ENCODE peak calls at places on chromosome 2, in nine cellular contexts. One of them, this sample, is unnamed.

GRCh38 chr2:100771125-100771524 is 48.8 kb upstream of the NPAS2 start:
- DNase-seq in brain microvascular endothelial cell: no peak
- DNase-seq in uterus: no peak
- DNase-seq in H9: no peak
- DNase-seq in MM.1S: no peak
- DNase-seq in CD4-positive, CD25-positive, alpha-beta regulatory T cell: no peak
- DNase-seq in left ventricle myocardium inferior: no peak
- DNase-seq in pancreas: no peak
- DNase-seq in mesendoderm: no peak
- DNase-seq in this sample: no peak

GRCh38 chr2:238114851-238115660 is 14.9 kb downstream of the ESPNL start:
- DNase-seq in MM.1S: no peak
- DNase-seq in CD4-positive, CD25-positive, alpha-beta regulatory T cell: no peak
- DNase-seq in H9: no peak
- DNase-seq in left ventricle myocardium inferior: peak
- DNase-seq in uterus: no peak
- DNase-seq in brain microvascular endothelial cell: no peak
- DNase-seq in mesendoderm: no peak
- DNase-seq in pancreas: peak
- DNase-seq in this sample: no peak

GRCh38 chr2:210356944-210357343 is 42.0 kb upstream of the MYL1 start:
- DNase-seq in MM.1S: no peak
- DNase-seq in uterus: no peak
- DNase-seq in pancreas: no peak
- DNase-seq in brain microvascular endothelial cell: no peak
- DNase-seq in CD4-positive, CD25-positive, alpha-beta regulatory T cell: no peak
- DNase-seq in mesendoderm: peak
- DNase-seq in H9: peak
- DNase-seq in left ventricle myocardium inferior: no peak
- DNase-seq in this sample: no peak

GRCh38 chr2:148814143-148814852 is 60.7 kb upstream of the KIF5C start:
- DNase-seq in brain microvascular endothelial cell: peak
- DNase-seq in MM.1S: no peak
- DNase-seq in CD4-positive, CD25-positive, alpha-beta regulatory T cell: no peak
- DNase-seq in uterus: no peak
- DNase-seq in pancreas: no peak
- DNase-seq in left ventricle myocardium inferior: no peak
- DNase-seq in H9: no peak
- DNase-seq in mesendoderm: no peak
- DNase-seq in this sample: no peak

GRCh38 chr2:226403360-226403759 is 396.3 kb downstream of the IRS1 start:
- DNase-seq in pancreas: peak
- DNase-seq in H9: no peak
- DNase-seq in left ventricle myocardium inferior: no peak
- DNase-seq in uterus: no peak
- DNase-seq in CD4-positive, CD25-positive, alpha-beta regulatory T cell: no peak
- DNase-seq in MM.1S: no peak
- DNase-seq in mesendoderm: no peak
- DNase-seq in brain microvascular endothelial cell: no peak
- DNase-seq in this sample: no peak

GRCh38 chr2:15049096-15049993 is 416.8 kb downstream of the LRATD1 start:
- DNase-seq in MM.1S: no peak
- DNase-seq in mesendoderm: no peak
- DNase-seq in H9: no peak
- DNase-seq in uterus: no peak
- DNase-seq in pancreas: peak
- DNase-seq in left ventricle myocardium inferior: no peak
- DNase-seq in brain microvascular endothelial cell: no peak
- DNase-seq in CD4-positive, CD25-positive, alpha-beta regulatory T cell: no peak
- DNase-seq in this sample: no peak

GRCh38 chr2:216680951-216681629 is 14.3 kb downstream of the IGFBP5 start:
- DNase-seq in left ventricle myocardium inferior: no peak
- DNase-seq in MM.1S: no peak
- DNase-seq in CD4-positive, CD25-positive, alpha-beta regulatory T cell: no peak
- DNase-seq in uterus: no peak
- DNase-seq in brain microvascular endothelial cell: no peak
- DNase-seq in H9: no peak
- DNase-seq in mesendoderm: no peak
- DNase-seq in pancreas: no peak
- DNase-seq in this sample: no peak

GRCh38 chr2:173713904-173714555 is 251.1 kb downstream of the SP3 start:
- DNase-seq in left ventricle myocardium inferior: no peak
- DNase-seq in mesendoderm: no peak
- DNase-seq in uterus: no peak
- DNase-seq in brain microvascular endothelial cell: no peak
- DNase-seq in pancreas: no peak
- DNase-seq in CD4-positive, CD25-positive, alpha-beta regulatory T cell: no peak
- DNase-seq in H9: no peak
- DNase-seq in MM.1S: peak
- DNase-seq in this sample: no peak

GRCh38 chr2:238238766-238239551 is 879 bp downstream of the HES6 start:
- DNase-seq in H9: peak
- DNase-seq in MM.1S: peak
- DNase-seq in CD4-positive, CD25-positive, alpha-beta regulatory T cell: peak
- DNase-seq in uterus: no peak
- DNase-seq in brain microvascular endothelial cell: no peak
- DNase-seq in mesendoderm: peak
- DNase-seq in pancreas: peak
- DNase-seq in left ventricle myocardium inferior: no peak
- DNase-seq in this sample: no peak

GRCh38 chr2:10086950-10087349 is 6.7 kb upstream of the CYS1 start:
- DNase-seq in left ventricle myocardium inferior: no peak
- DNase-seq in mesendoderm: no peak
- DNase-seq in brain microvascular endothelial cell: no peak
- DNase-seq in MM.1S: no peak
- DNase-seq in CD4-positive, CD25-positive, alpha-beta regulatory T cell: no peak
- DNase-seq in pancreas: no peak
- DNase-seq in uterus: no peak
- DNase-seq in H9: no peak
- DNase-seq in this sample: no peak

GRCh38 chr2:233442028-233442310 is 87.7 kb downstream of the DGKD start:
- DNase-seq in left ventricle myocardium inferior: no peak
- DNase-seq in CD4-positive, CD25-positive, alpha-beta regulatory T cell: no peak
- DNase-seq in H9: no peak
- DNase-seq in brain microvascular endothelial cell: no peak
- DNase-seq in MM.1S: no peak
- DNase-seq in pancreas: no peak
- DNase-seq in mesendoderm: no peak
- DNase-seq in uterus: no peak
- DNase-seq in this sample: no peak

GRCh38 chr2:195486987-195487644 is 169.9 kb upstream of the SLC39A10 start:
- DNase-seq in left ventricle myocardium inferior: no peak
- DNase-seq in uterus: no peak
- DNase-seq in MM.1S: peak
- DNase-seq in pancreas: no peak
- DNase-seq in CD4-positive, CD25-positive, alpha-beta regulatory T cell: peak
- DNase-seq in brain microvascular endothelial cell: peak
- DNase-seq in mesendoderm: peak
- DNase-seq in H9: no peak
- DNase-seq in this sample: peak

GRCh38 chr2:202032841-202033316 is 776 bp upstream of the FZD7 start:
- DNase-seq in pancreas: no peak
- DNase-seq in H9: peak
- DNase-seq in left ventricle myocardium inferior: peak
- DNase-seq in mesendoderm: peak
- DNase-seq in uterus: peak
- DNase-seq in MM.1S: peak
- DNase-seq in CD4-positive, CD25-positive, alpha-beta regulatory T cell: no peak
- DNase-seq in brain microvascular endothelial cell: peak
- DNase-seq in this sample: peak

DNA sequence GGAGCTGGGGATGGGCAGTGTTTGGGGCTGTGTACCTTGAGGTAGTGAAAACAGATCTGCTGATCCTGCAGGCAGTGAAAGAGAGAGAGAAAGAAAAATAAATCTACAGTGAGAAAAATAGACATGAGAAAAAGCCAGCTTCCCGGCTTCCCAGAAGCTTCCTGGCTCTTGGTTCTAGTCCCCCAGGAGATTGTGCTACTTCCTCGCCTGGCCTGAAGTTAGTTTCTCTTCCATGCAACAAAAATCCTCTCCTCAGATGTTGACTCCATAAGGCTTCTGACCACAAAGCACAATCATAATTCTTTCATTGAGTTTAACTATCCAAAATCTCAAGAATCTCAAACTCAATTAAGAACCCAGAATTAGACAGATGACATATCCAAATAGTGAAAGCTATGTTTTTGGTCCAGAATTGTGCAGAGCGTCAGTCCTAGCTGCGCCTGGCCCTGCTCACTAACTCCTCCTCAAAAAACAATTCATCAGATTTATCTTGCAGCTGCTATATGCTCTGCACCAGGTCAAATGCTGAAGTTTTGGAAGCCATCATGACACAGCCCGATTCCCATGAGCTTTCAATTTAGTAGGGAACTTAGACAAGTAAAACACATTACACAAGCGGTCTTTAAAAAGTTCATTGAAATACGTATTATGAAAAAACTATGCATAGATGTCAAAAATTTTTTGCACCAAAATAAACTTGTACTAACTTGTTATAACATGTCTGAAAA is 20.1 kb upstream of the NAB1 start:
- DNase-seq in pancreas: no peak
- DNase-seq in uterus: no peak
- DNase-seq in H9: no peak
- DNase-seq in MM.1S: no peak
- DNase-seq in brain microvascular endothelial cell: no peak
- DNase-seq in mesendoderm: no peak
- DNase-seq in CD4-positive, CD25-positive, alpha-beta regulatory T cell: no peak
- DNase-seq in left ventricle myocardium inferior: no peak
- DNase-seq in this sample: no peak
- H3K27ac ChIP-seq in pancreas: no peak
- H3K27ac ChIP-seq in uterus: peak
- H3K27ac ChIP-seq in H9: no peak
- H3K27ac ChIP-seq in MM.1S: no peak
- H3K27ac ChIP-seq in brain microvascular endothelial cell: no peak
- H3K27ac ChIP-seq in mesendoderm: no peak
- H3K27ac ChIP-seq in CD4-positive, CD25-positive, alpha-beta regulatory T cell: no peak
- H3K27ac ChIP-seq in left ventricle myocardium inferior: peak
- H3K27ac ChIP-seq in this sample: no peak

GRCh38 chr2:134181219-134181618 is 72.7 kb upstream of the MGAT5 start:
- DNase-seq in uterus: no peak
- DNase-seq in mesendoderm: no peak
- DNase-seq in brain microvascular endothelial cell: no peak
- DNase-seq in MM.1S: peak
- DNase-seq in CD4-positive, CD25-positive, alpha-beta regulatory T cell: peak
- DNase-seq in H9: no peak
- DNase-seq in left ventricle myocardium inferior: no peak
- DNase-seq in pancreas: no peak
- DNase-seq in this sample: peak

GRCh38 chr2:134175834-134176233 is 78.0 kb upstream of the MGAT5 start:
- DNase-seq in uterus: no peak
- DNase-seq in CD4-positive, CD25-positive, alpha-beta regulatory T cell: no peak
- DNase-seq in pancreas: no peak
- DNase-seq in H9: no peak
- DNase-seq in MM.1S: no peak
- DNase-seq in mesendoderm: no peak
- DNase-seq in left ventricle myocardium inferior: no peak
- DNase-seq in brain microvascular endothelial cell: no peak
- DNase-seq in this sample: no peak

GRCh38 chr2:134178109-134178877 is 75.6 kb upstream of the MGAT5 start:
- DNase-seq in uterus: no peak
- DNase-seq in brain microvascular endothelial cell: no peak
- DNase-seq in pancreas: no peak
- DNase-seq in left ventricle myocardium inferior: no peak
- DNase-seq in mesendoderm: peak
- DNase-seq in H9: no peak
- DNase-seq in CD4-positive, CD25-positive, alpha-beta regulatory T cell: peak
- DNase-seq in MM.1S: peak
- DNase-seq in this sample: no peak

GRCh38 chr2:134174711-134175110 is 79.2 kb upstream of the MGAT5 start:
- DNase-seq in mesendoderm: no peak
- DNase-seq in MM.1S: no peak
- DNase-seq in left ventricle myocardium inferior: peak
- DNase-seq in uterus: no peak
- DNase-seq in pancreas: no peak
- DNase-seq in H9: no peak
- DNase-seq in brain microvascular endothelial cell: no peak
- DNase-seq in CD4-positive, CD25-positive, alpha-beta regulatory T cell: no peak
- DNase-seq in this sample: no peak

DNA sequence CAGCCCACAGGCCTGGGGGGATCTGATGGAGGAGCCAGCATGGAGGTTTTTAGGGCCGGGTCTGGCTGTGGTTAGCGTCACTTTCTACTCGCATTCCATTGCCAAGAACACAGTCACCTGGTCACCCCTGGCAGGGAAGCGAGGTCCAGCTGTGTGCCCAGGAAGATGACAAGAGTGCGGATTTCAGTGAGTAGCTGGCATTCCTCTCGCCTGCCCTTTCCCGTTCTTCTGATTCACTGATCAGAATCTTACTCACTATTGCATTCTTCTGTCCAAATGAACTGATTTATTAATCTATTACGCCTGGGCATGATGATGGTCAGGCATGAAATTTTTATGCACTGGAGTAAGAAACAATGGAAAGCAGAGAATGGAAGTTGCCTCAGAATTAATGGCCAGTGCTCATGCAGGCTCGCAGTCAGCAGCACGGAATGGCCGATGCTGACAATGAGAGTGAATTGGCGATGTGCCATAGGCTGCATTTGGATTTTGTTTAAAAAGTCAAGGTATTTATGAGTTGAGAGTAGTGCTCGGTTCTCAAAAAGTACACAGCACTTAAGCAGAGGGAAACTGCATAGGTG is 76.4 kb upstream of the MGAT5 start:
- DNase-seq in MM.1S: no peak
- DNase-seq in left ventricle myocardium inferior: no peak
- DNase-seq in CD4-positive, CD25-positive, alpha-beta regulatory T cell: no peak
- DNase-seq in uterus: no peak
- DNase-seq in mesendoderm: peak
- DNase-seq in H9: no peak
- DNase-seq in pancreas: peak
- DNase-seq in brain microvascular endothelial cell: no peak
- DNase-seq in this sample: peak
- H3K27ac ChIP-seq in MM.1S: peak
- H3K27ac ChIP-seq in left ventricle myocardium inferior: peak
- H3K27ac ChIP-seq in CD4-positive, CD25-positive, alpha-beta regulatory T cell: no peak
- H3K27ac ChIP-seq in uterus: no peak
- H3K27ac ChIP-seq in mesendoderm: no peak
- H3K27ac ChIP-seq in H9: no peak
- H3K27ac ChIP-seq in pancreas: no peak
- H3K27ac ChIP-seq in brain microvascular endothelial cell: no peak
- H3K27ac ChIP-seq in this sample: peak

GRCh38 chr2:27960237-27960912 is 69.8 kb downstream of the BABAM2 start:
- DNase-seq in mesendoderm: no peak
- DNase-seq in pancreas: no peak
- DNase-seq in left ventricle myocardium inferior: no peak
- DNase-seq in uterus: no peak
- DNase-seq in MM.1S: no peak
- DNase-seq in CD4-positive, CD25-positive, alpha-beta regulatory T cell: peak
- DNase-seq in brain microvascular endothelial cell: peak
- DNase-seq in H9: no peak
- DNase-seq in this sample: peak
- H3K27ac ChIP-seq in mesendoderm: no peak
- H3K27ac ChIP-seq in pancreas: peak
- H3K27ac ChIP-seq in left ventricle myocardium inferior: peak
- H3K27ac ChIP-seq in uterus: peak
- H3K27ac ChIP-seq in MM.1S: no peak
- H3K27ac ChIP-seq in CD4-positive, CD25-positive, alpha-beta regulatory T cell: no peak
- H3K27ac ChIP-seq in brain microvascular endothelial cell: peak
- H3K27ac ChIP-seq in H9: no peak
- H3K27ac ChIP-seq in this sample: no peak

DNA sequence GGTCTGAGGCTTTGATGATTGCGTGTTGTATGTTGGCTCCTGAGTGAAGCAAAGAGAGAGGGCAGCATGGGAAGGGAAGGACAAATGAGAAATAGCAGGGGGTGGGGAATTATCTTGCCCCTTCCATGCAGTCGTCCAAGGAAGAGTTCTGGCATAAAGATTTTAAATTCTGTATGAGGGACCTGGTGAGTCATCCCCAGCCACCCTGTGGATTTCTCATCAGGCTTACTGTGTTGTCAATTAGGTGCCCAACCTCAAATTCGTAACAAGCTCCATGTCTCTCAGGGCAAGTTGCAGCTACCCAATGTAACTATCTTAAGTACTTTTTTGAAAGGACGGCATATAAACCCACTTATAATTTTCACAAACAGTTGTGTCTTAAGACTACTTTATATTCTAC is 72.0 kb upstream of the NOSTRIN start:
- DNase-seq in MM.1S: no peak
- DNase-seq in uterus: no peak
- DNase-seq in CD4-positive, CD25-positive, alpha-beta regulatory T cell: no peak
- DNase-seq in pancreas: no peak
- DNase-seq in mesendoderm: peak
- DNase-seq in left ventricle myocardium inferior: no peak
- DNase-seq in H9: peak
- DNase-seq in brain microvascular endothelial cell: no peak
- DNase-seq in this sample: no peak
- H3K27ac ChIP-seq in MM.1S: no peak
- H3K27ac ChIP-seq in uterus: no peak
- H3K27ac ChIP-seq in CD4-positive, CD25-positive, alpha-beta regulatory T cell: no peak
- H3K27ac ChIP-seq in pancreas: no peak
- H3K27ac ChIP-seq in mesendoderm: no peak
- H3K27ac ChIP-seq in left ventricle myocardium inferior: peak
- H3K27ac ChIP-seq in H9: no peak
- H3K27ac ChIP-seq in brain microvascular endothelial cell: no peak
- H3K27ac ChIP-seq in this sample: no peak

This sample was measured in RWPE1.